ENCODE peak calls at places on chromosomes 5 and 9, in nine cellular contexts. D is NCI-H1930; J is lung microvascular endothelial cell; P is HepG2; G is effector memory CD4-positive, alpha-beta T cell; M is frontal cortex; K is omental fat pad; X is nephron progenitor cell; Y is NCI-H345. C is an unnamed sample.

GRCh38 chr9:88400021-88400420 is 11.8 kb downstream of the SPIN1 start:
- DNase-seq in D (no peak), J (no peak), P (no peak), G (no peak), M (no peak), K (no peak), X (no peak), Y (no peak), C (no peak)

GRCh38 chr5:31911291-31912265 is 262.5 kb downstream of the GOLPH3 start:
- DNase-seq in D (no peak), J (no peak), P (no peak), G (no peak), M (peak; percentile 41), K (no peak), X (no peak), Y (no peak), C (no peak)

GRCh38 chr5:111781200-111781599 is 24.2 kb upstream of the NREP start:
- DNase-seq in D (no peak), J (no peak), P (no peak), G (no peak), M (no peak), K (no peak), X (no peak), Y (no peak), C (no peak)

GRCh38 chr9:14097215-14097614 is 216.7 kb downstream of the NFIB start:
- DNase-seq in D (no peak), J (peak; percentile 92), P (no peak), G (no peak), M (no peak), K (no peak), X (no peak), Y (peak; percentile 41), C (no peak)

GRCh38 chr9:33103381-33104110 is 27.1 kb upstream of the SMU1 start:
- DNase-seq in D (no peak), J (no peak), P (no peak), G (no peak), M (no peak), K (no peak), X (no peak), Y (no peak), C (no peak)

GRCh38 chr9:2768330-2768729 is 51.0 kb downstream of the KCNV2 start:
- DNase-seq in D (no peak), J (no peak), P (no peak), G (no peak), M (no peak), K (no peak), X (no peak), Y (no peak), C (no peak)

GRCh38 chr5:116492016-116492623 is 82.5 kb downstream of the SEMA6A start:
- DNase-seq in D (no peak), J (peak; percentile 60), P (peak; percentile 26), G (no peak), M (no peak), K (no peak), X (no peak), Y (no peak), C (no peak)

GRCh38 chr9:112115109-112115508 is 60.0 kb downstream of the SUSD1 start:
- DNase-seq in D (no peak), J (no peak), P (no peak), G (no peak), M (no peak), K (no peak), X (no peak), Y (no peak), C (no peak)

GRCh38 chr5:177403194-177403825 is 2.8 kb upstream of the PFN3 start:
- DNase-seq in D (peak; percentile 51), J (peak; percentile 19), P (no peak), G (peak; percentile 53), M (peak; percentile 40), K (no peak), X (peak; percentile 38), Y (peak; percentile 60), C (no peak)

GRCh38 chr5:35821513-35821912 is 35.2 kb upstream of the IL7R start:
- DNase-seq in D (no peak), J (no peak), P (no peak), G (no peak), M (no peak), K (no peak), X (no peak), Y (no peak), C (no peak)

GRCh38 chr5:151223447-151224264 is at the start of gene CCDC69:
- DNase-seq in D (peak; percentile 12), J (peak; percentile 79), P (peak; percentile 52), G (no peak), M (peak; percentile 83), K (no peak), X (peak; percentile 80), Y (peak; percentile 39), C (peak; percentile 58)

GRCh38 chr9:72772641-72773040 is 180.2 kb downstream of the ALDH1A1 start:
- DNase-seq in D (no peak), J (peak; percentile 6), P (no peak), G (no peak), M (no peak), K (no peak), X (no peak), Y (no peak), C (no peak)

GRCh38 chr9:130117816-130118632 is 54.2 kb upstream of the NCS1 start:
- DNase-seq in D (no peak), J (peak; percentile 60), P (no peak), G (no peak), M (no peak), K (no peak), X (no peak), Y (no peak), C (no peak)

GRCh38 chr9:77879344-77880089 is 152.1 kb downstream of the GNAQ start:
- DNase-seq in D (no peak), J (no peak), P (no peak), G (no peak), M (no peak), K (no peak), X (no peak), Y (no peak), C (no peak)

GRCh38 chr5:2887401-2888348 is 136.2 kb upstream of the IRX2 start:
- DNase-seq in D (no peak), J (no peak), P (no peak), G (no peak), M (no peak), K (no peak), X (no peak), Y (no peak), C (no peak)

GRCh38 chr5:109281136-109281690 is 128.6 kb downstream of the PJA2 start:
- DNase-seq in D (no peak), J (no peak), P (no peak), G (no peak), M (no peak), K (no peak), X (no peak), Y (peak; percentile 94), C (no peak)

GRCh38 chr9:114844766-114845165 is 38.9 kb upstream of the TNFSF15 start:
- DNase-seq in D (no peak), J (no peak), P (no peak), G (no peak), M (no peak), K (no peak), X (no peak), Y (no peak), C (no peak)

GRCh38 chr5:123344819-123345426 is 78.3 kb downstream of the CEP120 start:
- DNase-seq in D (no peak), J (peak; percentile 45), P (peak; percentile 15), G (no peak), M (no peak), K (no peak), X (peak; percentile 5), Y (peak; percentile 28), C (peak; percentile 16)

GRCh38 chr5:169591636-169592035 is 8.1 kb downstream of the SPDL1 start:
- DNase-seq in D (no peak), J (no peak), P (no peak), G (no peak), M (no peak), K (no peak), X (no peak), Y (no peak), C (no peak)

C was measured in NT2/D1.